ENCODE peak calls at places on chromosomes 2 and 18, in five cellular contexts. One of them, this sample, is unnamed.

GRCh38 chr2:29765711-29766110 is 155.7 kb downstream of the ALK start:
- DNase-seq in cardiac muscle cell: no peak
- DNase-seq in left ventricle myocardium inferior: no peak
- DNase-seq in right lobe of liver: no peak
- DNase-seq in brain microvascular endothelial cell: no peak
- DNase-seq in this sample: no peak

GRCh38 chr2:50863856-50864255 is 168.1 kb downstream of the NRXN1 start:
- DNase-seq in cardiac muscle cell: no peak
- DNase-seq in right lobe of liver: no peak
- DNase-seq in brain microvascular endothelial cell: no peak
- DNase-seq in left ventricle myocardium inferior: no peak
- DNase-seq in this sample: no peak

GRCh38 chr2:37324536-37324785 is 172 bp downstream of the PRKD3 start:
- DNase-seq in brain microvascular endothelial cell: peak
- DNase-seq in right lobe of liver: no peak
- DNase-seq in left ventricle myocardium inferior: peak
- DNase-seq in cardiac muscle cell: peak
- DNase-seq in this sample: no peak

GRCh38 chr2:239025951-239026461 is 178.1 kb downstream of the TWIST2 start:
- DNase-seq in brain microvascular endothelial cell: no peak
- DNase-seq in right lobe of liver: no peak
- DNase-seq in cardiac muscle cell: no peak
- DNase-seq in left ventricle myocardium inferior: no peak
- DNase-seq in this sample: no peak

GRCh38 chr2:240131941-240132650 is 4.0 kb downstream of the COPS9 start:
- DNase-seq in right lobe of liver: no peak
- DNase-seq in left ventricle myocardium inferior: no peak
- DNase-seq in brain microvascular endothelial cell: no peak
- DNase-seq in cardiac muscle cell: no peak
- DNase-seq in this sample: no peak

GRCh38 chr2:13819896-13820295 is 812.6 kb upstream of the LRATD1 start:
- DNase-seq in brain microvascular endothelial cell: no peak
- DNase-seq in right lobe of liver: no peak
- DNase-seq in left ventricle myocardium inferior: no peak
- DNase-seq in cardiac muscle cell: peak
- DNase-seq in this sample: no peak

GRCh38 chr2:217912030-217913024 is 90.5 kb downstream of the TNS1 start:
- DNase-seq in cardiac muscle cell: no peak
- DNase-seq in brain microvascular endothelial cell: no peak
- DNase-seq in left ventricle myocardium inferior: no peak
- DNase-seq in right lobe of liver: peak
- DNase-seq in this sample: no peak

GRCh38 chr2:98763209-98763951 is 32.4 kb upstream of the MGAT4A start:
- DNase-seq in brain microvascular endothelial cell: no peak
- DNase-seq in right lobe of liver: no peak
- DNase-seq in cardiac muscle cell: no peak
- DNase-seq in left ventricle myocardium inferior: no peak
- DNase-seq in this sample: no peak

GRCh38 chr2:120758181-120759048 is 22.7 kb downstream of the GLI2 start:
- DNase-seq in cardiac muscle cell: peak
- DNase-seq in left ventricle myocardium inferior: peak
- DNase-seq in brain microvascular endothelial cell: peak
- DNase-seq in right lobe of liver: peak
- DNase-seq in this sample: peak

GRCh38 chr2:6237261-6237660 is 545.1 kb downstream of the SOX11 start:
- DNase-seq in left ventricle myocardium inferior: no peak
- DNase-seq in cardiac muscle cell: no peak
- DNase-seq in brain microvascular endothelial cell: no peak
- DNase-seq in right lobe of liver: no peak
- DNase-seq in this sample: no peak

GRCh38 chr18:76490701-76491171 is 4.3 kb downstream of the ZNF516 start:
- DNase-seq in right lobe of liver: peak
- DNase-seq in cardiac muscle cell: peak
- DNase-seq in left ventricle myocardium inferior: no peak
- DNase-seq in brain microvascular endothelial cell: peak
- DNase-seq in this sample: no peak

GRCh38 chr18:5106730-5107129 is 90.3 kb downstream of the AKAIN1 start:
- DNase-seq in brain microvascular endothelial cell: no peak
- DNase-seq in cardiac muscle cell: no peak
- DNase-seq in right lobe of liver: no peak
- DNase-seq in left ventricle myocardium inferior: no peak
- DNase-seq in this sample: no peak

GRCh38 chr2:70828914-70829824 is 6.4 kb downstream of the CD207 start:
- DNase-seq in left ventricle myocardium inferior: peak
- DNase-seq in right lobe of liver: no peak
- DNase-seq in cardiac muscle cell: peak
- DNase-seq in brain microvascular endothelial cell: peak
- DNase-seq in this sample: no peak

GRCh38 chr2:139162456-139162855 is 382.3 kb upstream of the NXPH2 start:
- DNase-seq in cardiac muscle cell: no peak
- DNase-seq in left ventricle myocardium inferior: no peak
- DNase-seq in brain microvascular endothelial cell: no peak
- DNase-seq in right lobe of liver: no peak
- DNase-seq in this sample: no peak

GRCh38 chr2:37005118-37005868 is 39.0 kb upstream of the STRN start:
- DNase-seq in left ventricle myocardium inferior: no peak
- DNase-seq in cardiac muscle cell: peak
- DNase-seq in brain microvascular endothelial cell: no peak
- DNase-seq in right lobe of liver: no peak
- DNase-seq in this sample: no peak

GRCh38 chr2:203737360-203737759 is 30.9 kb downstream of the CD28 start:
- DNase-seq in left ventricle myocardium inferior: no peak
- DNase-seq in cardiac muscle cell: no peak
- DNase-seq in right lobe of liver: no peak
- DNase-seq in brain microvascular endothelial cell: no peak
- DNase-seq in this sample: no peak

GRCh38 chr2:224892574-224893204 is 149.6 kb downstream of the DOCK10 start:
- DNase-seq in left ventricle myocardium inferior: no peak
- DNase-seq in right lobe of liver: peak
- DNase-seq in brain microvascular endothelial cell: no peak
- DNase-seq in cardiac muscle cell: no peak
- DNase-seq in this sample: no peak

GRCh38 chr2:129203315-129203714 is 776.2 kb upstream of the RAB6C start:
- DNase-seq in brain microvascular endothelial cell: no peak
- DNase-seq in cardiac muscle cell: no peak
- DNase-seq in left ventricle myocardium inferior: no peak
- DNase-seq in right lobe of liver: no peak
- DNase-seq in this sample: no peak

GRCh38 chr2:86671304-86671981 is 47.8 kb upstream of the RNF103 start:
- DNase-seq in left ventricle myocardium inferior: no peak
- DNase-seq in cardiac muscle cell: peak
- DNase-seq in brain microvascular endothelial cell: peak
- DNase-seq in right lobe of liver: no peak
- DNase-seq in this sample: no peak

GRCh38 chr18:57802166-57802868 is 798 bp downstream of the ATP8B1 start:
- DNase-seq in cardiac muscle cell: no peak
- DNase-seq in brain microvascular endothelial cell: no peak
- DNase-seq in right lobe of liver: no peak
- DNase-seq in left ventricle myocardium inferior: no peak
- DNase-seq in this sample: no peak

GRCh38 chr18:24013061-24013460 is 1.5 kb upstream of the TTC39C start:
- DNase-seq in brain microvascular endothelial cell: no peak
- DNase-seq in cardiac muscle cell: no peak
- DNase-seq in right lobe of liver: no peak
- DNase-seq in left ventricle myocardium inferior: no peak
- DNase-seq in this sample: no peak

DNA sequence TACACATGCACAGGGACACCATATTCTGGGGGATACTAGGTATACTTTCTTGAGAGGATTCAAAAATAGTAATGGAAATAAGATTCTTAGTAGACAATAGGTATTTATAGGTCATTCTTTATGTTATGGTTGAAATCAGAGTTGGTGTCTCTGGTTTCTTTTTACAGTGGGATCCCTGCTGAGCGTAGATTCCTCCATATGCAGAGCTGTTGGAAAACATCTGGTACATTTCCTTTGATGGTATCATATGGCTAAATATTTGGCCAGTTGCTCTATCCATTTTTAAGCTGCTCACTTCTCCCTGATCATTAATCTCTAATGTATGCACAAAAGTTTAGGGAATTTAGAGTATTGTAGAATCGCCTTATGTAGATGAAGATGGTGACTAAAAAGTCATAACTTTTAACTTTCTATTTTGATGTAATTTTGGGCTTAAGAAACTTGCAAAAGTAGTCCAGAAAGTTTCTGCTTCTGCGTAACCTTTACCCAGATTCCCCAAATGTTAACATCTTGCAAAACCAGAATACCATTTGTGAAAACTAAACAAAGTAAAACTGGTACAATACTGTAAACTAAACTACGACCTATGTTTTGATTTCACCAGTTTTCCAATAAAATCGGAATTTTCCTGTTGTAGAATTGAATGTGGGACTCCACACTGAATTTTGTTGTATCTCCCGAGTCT is 5.4 kb downstream of the ARHGAP28 start:
- DNase-seq in right lobe of liver: no peak
- DNase-seq in brain microvascular endothelial cell: no peak
- DNase-seq in cardiac muscle cell: no peak
- DNase-seq in left ventricle myocardium inferior: no peak
- DNase-seq in this sample: no peak
- H3K27ac ChIP-seq in right lobe of liver: no peak
- H3K27ac ChIP-seq in brain microvascular endothelial cell: no peak
- H3K27ac ChIP-seq in cardiac muscle cell: no peak
- H3K27ac ChIP-seq in left ventricle myocardium inferior: no peak
- H3K27ac ChIP-seq in this sample: no peak

GRCh38 chr2:58594175-58594574 is 353.1 kb upstream of the FANCL start:
- DNase-seq in right lobe of liver: no peak
- DNase-seq in brain microvascular endothelial cell: peak
- DNase-seq in cardiac muscle cell: no peak
- DNase-seq in left ventricle myocardium inferior: no peak
- DNase-seq in this sample: no peak
- TF ChIP-seq CTCF in right lobe of liver: no peak
- TF ChIP-seq CTCF in brain microvascular endothelial cell: peak
- TF ChIP-seq CTCF in cardiac muscle cell: no peak
- TF ChIP-seq CTCF in left ventricle myocardium inferior: no peak
- TF ChIP-seq CTCF in this sample: no peak

GRCh38 chr2:3904061-3904460 is 200.7 kb downstream of the DCDC2C start:
- DNase-seq in right lobe of liver: no peak
- DNase-seq in brain microvascular endothelial cell: no peak
- DNase-seq in cardiac muscle cell: no peak
- DNase-seq in left ventricle myocardium inferior: no peak
- DNase-seq in this sample: no peak
- H3K4me3 ChIP-seq in right lobe of liver: no peak
- H3K4me3 ChIP-seq in brain microvascular endothelial cell: no peak
- H3K4me3 ChIP-seq in cardiac muscle cell: no peak
- H3K4me3 ChIP-seq in left ventricle myocardium inferior: no peak
- H3K4me3 ChIP-seq in this sample: no peak

GRCh38 chr2:45570671-45571334 is 40.3 kb downstream of the SRBD1 start:
- DNase-seq in brain microvascular endothelial cell: peak
- DNase-seq in cardiac muscle cell: peak
- DNase-seq in left ventricle myocardium inferior: no peak
- DNase-seq in right lobe of liver: no peak
- DNase-seq in this sample: no peak

GRCh38 chr2:45571940-45572339 is 39.1 kb downstream of the SRBD1 start:
- DNase-seq in cardiac muscle cell: no peak
- DNase-seq in brain microvascular endothelial cell: no peak
- DNase-seq in left ventricle myocardium inferior: no peak
- DNase-seq in right lobe of liver: no peak
- DNase-seq in this sample: no peak

GRCh38 chr2:45567288-45567963 is 43.6 kb downstream of the SRBD1 start:
- DNase-seq in right lobe of liver: no peak
- DNase-seq in left ventricle myocardium inferior: no peak
- DNase-seq in cardiac muscle cell: no peak
- DNase-seq in brain microvascular endothelial cell: no peak
- DNase-seq in this sample: no peak

GRCh38 chr2:45568935-45569334 is 42.1 kb downstream of the SRBD1 start:
- DNase-seq in brain microvascular endothelial cell: no peak
- DNase-seq in right lobe of liver: no peak
- DNase-seq in cardiac muscle cell: peak
- DNase-seq in left ventricle myocardium inferior: no peak
- DNase-seq in this sample: no peak

GRCh38 chr2:45567974-45568789 is 42.9 kb downstream of the SRBD1 start:
- DNase-seq in cardiac muscle cell: peak
- DNase-seq in brain microvascular endothelial cell: peak
- DNase-seq in right lobe of liver: no peak
- DNase-seq in left ventricle myocardium inferior: no peak
- DNase-seq in this sample: no peak
- H3K27ac ChIP-seq in cardiac muscle cell: peak
- H3K27ac ChIP-seq in brain microvascular endothelial cell: peak
- H3K27ac ChIP-seq in right lobe of liver: no peak
- H3K27ac ChIP-seq in left ventricle myocardium inferior: peak
- H3K27ac ChIP-seq in this sample: peak

DNA sequence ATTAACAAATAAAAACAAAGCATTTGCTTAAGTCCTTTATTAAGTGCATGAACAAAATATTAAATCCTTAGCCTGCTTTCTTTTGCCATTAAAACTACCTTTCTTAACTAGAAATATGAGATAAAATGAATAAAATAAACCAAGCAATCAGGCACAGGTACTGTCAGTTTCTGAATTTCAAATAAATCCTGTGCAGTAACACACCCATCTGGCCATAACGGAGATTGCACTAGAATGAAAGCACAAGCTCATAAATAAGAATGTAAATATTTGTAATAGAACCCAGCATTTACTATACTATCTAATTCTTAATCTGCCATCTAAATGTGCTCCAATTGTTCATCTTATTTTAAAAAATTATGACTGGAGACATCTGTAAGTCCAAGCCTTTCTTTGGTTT is 31.9 kb downstream of the PRKRA start:
- DNase-seq in cardiac muscle cell: peak
- DNase-seq in right lobe of liver: no peak
- DNase-seq in brain microvascular endothelial cell: peak
- DNase-seq in left ventricle myocardium inferior: no peak
- DNase-seq in this sample: no peak
- TF ChIP-seq CTCF in cardiac muscle cell: peak
- TF ChIP-seq CTCF in right lobe of liver: peak
- TF ChIP-seq CTCF in brain microvascular endothelial cell: peak
- TF ChIP-seq CTCF in left ventricle myocardium inferior: no peak
- TF ChIP-seq CTCF in this sample: no peak

GRCh38 chr2:24402242-24403092 is 42.1 kb upstream of the ITSN2 start:
- DNase-seq in right lobe of liver: no peak
- DNase-seq in left ventricle myocardium inferior: no peak
- DNase-seq in brain microvascular endothelial cell: no peak
- DNase-seq in cardiac muscle cell: no peak
- DNase-seq in this sample: no peak
- H3K4me3 ChIP-seq in right lobe of liver: no peak
- H3K4me3 ChIP-seq in left ventricle myocardium inferior: peak
- H3K4me3 ChIP-seq in brain microvascular endothelial cell: peak
- H3K4me3 ChIP-seq in cardiac muscle cell: no peak
- H3K4me3 ChIP-seq in this sample: peak

DNA sequence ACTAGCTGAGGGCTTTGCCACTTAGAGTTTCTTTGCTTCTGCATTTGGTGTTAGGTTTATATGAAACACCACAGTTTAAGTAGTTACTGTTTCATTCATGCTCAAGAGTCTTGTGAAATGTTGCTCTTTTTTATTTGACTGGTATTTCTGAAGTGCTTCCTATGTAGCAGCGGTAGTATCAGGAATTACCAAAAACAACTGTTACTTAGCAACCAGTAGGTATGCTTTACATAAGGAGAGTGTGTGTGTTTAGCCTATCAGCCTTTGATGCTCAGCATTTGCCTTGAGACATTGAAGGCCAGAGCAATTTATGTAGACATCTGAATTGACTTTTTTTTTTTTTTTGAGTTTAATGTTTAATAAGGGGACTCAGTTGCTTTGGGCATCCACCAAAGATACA is 3.6 kb downstream of the DIS3L2 start:
- DNase-seq in cardiac muscle cell: peak
- DNase-seq in left ventricle myocardium inferior: no peak
- DNase-seq in right lobe of liver: no peak
- DNase-seq in brain microvascular endothelial cell: no peak
- DNase-seq in this sample: no peak
- H3K27ac ChIP-seq in cardiac muscle cell: no peak
- H3K27ac ChIP-seq in left ventricle myocardium inferior: no peak
- H3K27ac ChIP-seq in right lobe of liver: no peak
- H3K27ac ChIP-seq in brain microvascular endothelial cell: no peak
- H3K27ac ChIP-seq in this sample: no peak

GRCh38 chr2:136874258-136874657 is 108.9 kb downstream of the THSD7B start:
- DNase-seq in right lobe of liver: no peak
- DNase-seq in left ventricle myocardium inferior: no peak
- DNase-seq in cardiac muscle cell: no peak
- DNase-seq in brain microvascular endothelial cell: peak
- DNase-seq in this sample: no peak
- TF ChIP-seq CTCF in right lobe of liver: peak
- TF ChIP-seq CTCF in left ventricle myocardium inferior: peak
- TF ChIP-seq CTCF in cardiac muscle cell: no peak
- TF ChIP-seq CTCF in brain microvascular endothelial cell: peak
- TF ChIP-seq CTCF in this sample: no peak

This sample was measured in coronary artery.